ENCODE peak calls at places on chromosomes 12 and 14, in seven cellular contexts. X is lower lobe of right lung, G is endothelial cell, O is WTC11, T is AG09319, H is lower leg skin, I is GM10248. B is an unnamed sample.

GRCh38 chr12:94175763-94176660 is 27.6 kb downstream of the PLXNC1 start:
- DNase-seq in H (no peak), I (no peak), X (no peak), T (no peak), G (no peak), O (no peak), B (no peak)

GRCh38 chr14:68513838-68514610 is 278.8 kb downstream of the ZFP36L1 start:
- DNase-seq in X (no peak), I (peak), G (no peak), H (no peak), O (no peak), T (no peak), B (peak)

GRCh38 chr12:63985945-63986344 is 141.4 kb downstream of the SRGAP1 start:
- DNase-seq in G (no peak), T (no peak), X (no peak), H (no peak), O (no peak), I (no peak), B (no peak)

GRCh38 chr12:106446429-106447092 is 89.0 kb downstream of the POLR3B start:
- DNase-seq in X (no peak), G (no peak), H (no peak), T (no peak), O (no peak), I (no peak), B (no peak)

GRCh38 chr14:51554339-51554920 is 97.3 kb upstream of the FRMD6 start:
- DNase-seq in G (no peak), X (no peak), I (no peak), T (peak), O (no peak), H (no peak), B (no peak)

GRCh38 chr12:67920432-67920831 is 68.8 kb upstream of the IFNG-AS1 start:
- DNase-seq in I (no peak), O (no peak), T (no peak), G (no peak), X (no peak), H (no peak), B (no peak)

GRCh38 chr14:36553650-36554260 is 28.7 kb downstream of the NKX2-8 start:
- DNase-seq in X (no peak), O (no peak), I (peak), H (no peak), T (peak), G (no peak), B (peak)

GRCh38 chr14:94471045-94471444 is 5.0 kb downstream of the SERPINA9 start:
- DNase-seq in T (no peak), X (no peak), I (no peak), G (no peak), H (no peak), O (no peak), B (no peak)

GRCh38 chr14:46344327-46344937 is 307.1 kb downstream of the RPL10L start:
- DNase-seq in O (no peak), I (no peak), X (no peak), T (no peak), G (peak), H (no peak), B (peak)

GRCh38 chr14:106518054-106518943 is 991.9 kb downstream of the TMEM121 start:
- DNase-seq in T (no peak), H (no peak), O (no peak), I (peak), G (no peak), X (peak), B (peak)

GRCh38 chr12:44847888-44848770 is 28.0 kb downstream of the NELL2 start:
- DNase-seq in I (peak), G (no peak), T (no peak), H (no peak), X (no peak), O (no peak), B (peak)

GRCh38 chr12:86660488-86661171 is 404.4 kb upstream of the MGAT4C start:
- DNase-seq in H (no peak), T (no peak), G (no peak), I (no peak), X (no peak), O (no peak), B (no peak)

GRCh38 chr12:6790496-6791150 is 1.3 kb downstream of the CD4 start:
- DNase-seq in X (no peak), I (no peak), H (no peak), T (no peak), O (no peak), G (no peak), B (no peak)

GRCh38 chr12:3629082-3629830 is 123.7 kb downstream of the CRACR2A start:
- DNase-seq in X (no peak), G (no peak), T (no peak), O (no peak), I (no peak), H (no peak), B (no peak)

GRCh38 chr14:100155049-100155621 is 4.3 kb downstream of the DEGS2 start:
- DNase-seq in T (no peak), X (no peak), H (no peak), I (no peak), O (peak), G (peak), B (no peak)

GRCh38 chr12:24821691-24822090 is 127.2 kb downstream of the BCAT1 start:
- DNase-seq in O (no peak), I (no peak), T (no peak), H (no peak), G (no peak), X (no peak), B (no peak)

GRCh38 chr14:22047105-22047504 is 373.5 kb upstream of the OR4E1 start:
- DNase-seq in O (no peak), X (no peak), H (no peak), G (peak), I (peak), T (no peak), B (peak)
- TF ChIP-seq CTCF in O (no peak), X (peak), H (no peak), G (no peak), I (peak), T (no peak), B (peak)

GRCh38 chr12:54036620-54037359 is 3.9 kb downstream of the HOXC5 start:
- DNase-seq in X (no peak), O (no peak), G (no peak), H (no peak), T (no peak), I (no peak), B (no peak)
- TF ChIP-seq CTCF in X (no peak), O (no peak), G (no peak), H (no peak), T (no peak), I (no peak), B (no peak)

GRCh38 chr12:72093424-72093823 is 154.8 kb downstream of the TPH2 start:
- DNase-seq in O (no peak), T (no peak), X (no peak), I (no peak), G (no peak), H (no peak), B (no peak)

GRCh38 chr12:72094490-72094889 is 155.8 kb downstream of the TPH2 start:
- DNase-seq in O (no peak), X (no peak), I (no peak), H (no peak), T (no peak), G (no peak), B (no peak)

GRCh38 chr12:72095025-72095424 is 156.4 kb downstream of the TPH2 start:
- DNase-seq in X (no peak), O (no peak), G (no peak), I (no peak), T (no peak), H (no peak), B (no peak)

GRCh38 chr12:72093930-72094329 is 155.3 kb downstream of the TPH2 start:
- DNase-seq in G (no peak), T (no peak), O (no peak), H (no peak), X (no peak), I (no peak), B (no peak)

DNA sequence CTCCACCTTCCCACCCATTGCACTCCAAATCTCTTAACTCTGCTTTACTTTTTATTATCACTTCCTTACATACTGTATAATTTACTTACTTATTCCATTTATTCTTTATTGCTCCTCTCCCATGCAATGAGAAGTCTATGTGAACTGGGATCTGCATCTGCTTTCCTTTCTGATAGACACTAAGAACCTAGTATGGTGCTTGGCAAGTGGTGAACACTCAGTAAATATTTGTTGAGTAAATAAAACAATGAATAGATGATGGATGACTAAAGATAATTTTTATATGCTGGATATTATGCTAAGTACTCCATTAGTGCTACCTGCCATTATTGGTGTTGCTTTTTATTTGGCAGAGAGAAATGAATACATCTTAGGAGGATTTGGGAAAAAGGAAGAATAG is 151.0 kb downstream of the TPH2 start:
- DNase-seq in O (no peak), G (no peak), H (no peak), X (no peak), T (no peak), I (no peak), B (no peak)
- TF ChIP-seq CTCF in O (no peak), G (no peak), H (no peak), X (no peak), T (no peak), I (no peak), B (no peak)

GRCh38 chr14:79274641-79275366 is 936.5 kb downstream of the DIO2 start:
- DNase-seq in T (no peak), G (no peak), X (no peak), H (no peak), I (no peak), O (no peak), B (no peak)
- TF ChIP-seq CTCF in T (no peak), G (no peak), X (no peak), H (no peak), I (no peak), O (no peak), B (no peak)

DNA sequence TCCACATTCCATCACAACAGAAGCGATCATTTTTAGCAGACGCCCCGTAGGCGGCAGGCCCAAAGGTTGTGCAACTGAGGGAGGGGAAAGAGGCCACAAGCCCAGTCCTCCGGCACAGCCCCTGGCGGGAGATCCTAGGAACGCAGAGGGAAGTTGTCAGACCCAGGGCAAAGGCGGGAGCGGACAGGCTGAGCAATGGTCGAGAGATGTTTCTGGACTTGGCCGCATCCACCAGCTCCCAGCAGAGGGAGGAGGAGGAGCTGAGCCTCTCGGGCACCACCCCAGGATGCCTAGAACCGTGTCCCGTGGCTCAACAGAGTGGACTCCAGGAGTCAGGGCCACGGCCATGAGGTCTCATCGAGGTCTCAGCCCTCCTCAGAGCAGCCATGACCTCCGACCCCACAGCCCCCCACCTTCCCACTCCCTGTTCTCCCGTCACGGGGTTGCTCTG is 38.0 kb upstream of the GALNT9 start:
- DNase-seq in T (no peak), X (peak), H (peak), G (no peak), O (no peak), I (no peak), B (no peak)
- TF ChIP-seq CTCF in T (no peak), X (no peak), H (no peak), G (no peak), O (no peak), I (no peak), B (no peak)

GRCh38 chr12:69744109-69744508 is 5.4 kb downstream of the RAB3IP start:
- DNase-seq in T (no peak), H (no peak), X (no peak), O (no peak), I (no peak), G (no peak), B (no peak)
- TF ChIP-seq CTCF in T (no peak), H (no peak), X (no peak), O (no peak), I (no peak), G (no peak), B (no peak)

GRCh38 chr12:81167694-81168093 is 89.8 kb downstream of the ACSS3 start:
- DNase-seq in H (no peak), O (no peak), I (no peak), G (no peak), T (no peak), X (no peak), B (no peak)
- TF ChIP-seq CTCF in H (no peak), O (no peak), I (no peak), G (no peak), T (no peak), X (no peak), B (no peak)

DNA sequence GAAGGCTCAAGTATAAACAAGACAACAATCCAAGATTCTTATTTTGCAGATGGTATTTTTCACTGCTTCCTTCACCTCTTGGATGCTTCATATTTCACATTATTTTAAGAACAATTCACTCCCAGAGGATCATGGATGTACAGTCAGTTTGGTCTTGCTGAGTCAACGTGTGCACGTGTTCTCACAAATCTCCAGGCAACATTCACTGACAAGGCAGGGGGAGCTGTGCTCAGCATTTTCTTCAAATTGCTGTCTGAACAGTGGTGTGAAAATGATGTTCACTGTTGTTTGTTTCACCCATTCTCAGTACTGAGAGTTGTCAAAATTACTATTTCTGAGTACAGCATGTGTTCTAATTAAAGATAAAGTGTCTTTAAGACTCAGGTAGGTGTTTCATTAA is 118.3 kb upstream of the SLC38A4 start:
- DNase-seq in T (no peak), G (no peak), X (no peak), I (no peak), H (no peak), O (no peak), B (no peak)
- TF ChIP-seq CTCF in T (peak), G (no peak), X (no peak), I (no peak), H (no peak), O (no peak), B (no peak)